ENCODE peak calls at places on chromosome 11, in four cellular contexts. Y, L, J and I are unnamed samples.

GRCh38 chr11:119339581-119340334 is 925 bp downstream of the C1QTNF5 start:
- DNase-seq in Y (no peak), L (peak), J (peak), I (no peak)

GRCh38 chr11:70742553-70743291 is 344.4 kb downstream of the CTTN start:
- DNase-seq in J (peak), L (no peak), Y (no peak), I (no peak)

GRCh38 chr11:81004576-81004975 is 1563.7 kb upstream of the TENM4 start:
- DNase-seq in J (no peak), Y (no peak), L (peak), I (no peak)

GRCh38 chr11:65066805-65067291 is 8.5 kb upstream of the NAALADL1 start:
- DNase-seq in J (no peak), L (no peak), Y (no peak), I (no peak)

GRCh38 chr11:57658023-57658361 is 430 bp downstream of the CLP1 start:
- DNase-seq in J (no peak), Y (no peak), L (no peak), I (no peak)

GRCh38 chr11:108973402-108974119 is 308.7 kb downstream of the DDX10 start:
- DNase-seq in J (no peak), L (peak), Y (no peak), I (no peak)

GRCh38 chr11:13884159-13884799 is 78.2 kb upstream of the SPON1 start:
- DNase-seq in L (peak), J (no peak), Y (no peak), I (no peak)

GRCh38 chr11:125944350-125945010 is 1.4 kb upstream of the VSIG10L2 start:
- DNase-seq in L (no peak), J (no peak), Y (no peak), I (no peak)

GRCh38 chr11:76153609-76153949 is 52.7 kb downstream of the WNT11 start:
- DNase-seq in Y (no peak), J (no peak), L (peak), I (no peak)

GRCh38 chr11:119666061-119666460 is 62.9 kb downstream of the NECTIN1 start:
- DNase-seq in Y (no peak), J (no peak), L (no peak), I (no peak)

GRCh38 chr11:118046051-118046963 is 30.6 kb upstream of the TMPRSS4 start:
- DNase-seq in J (no peak), L (no peak), Y (no peak), I (no peak)